ENCODE peak calls at places on chromosome X, in ten cellular contexts. F is choroid plexus epithelial cell, Q is SK-N-SH, M is heart left ventricle, A is NCI-H1694 treated with DMSO at 0.1 percent for 48 hours, K is Peyer's patch, N is NCI-H524, C is GM13976, O is astrocyte of the spinal cord, W is EL. T is an unnamed sample.

GRCh38 chrX:54560411-54560810 is 30.4 kb downstream of the GNL3L start:
- DNase-seq in M (no peak), A (no peak), Q (no peak), K (no peak), F (no peak), W (no peak), N (no peak), C (no peak), O (no peak), T (no peak)

GRCh38 chrX:39688576-39689373 is 409.0 kb downstream of the BCOR start:
- DNase-seq in M (peak), K (no peak), W (peak), C (peak), Q (peak), F (no peak), A (no peak), N (peak), O (peak), T (no peak)

GRCh38 chrX:46178763-46179162 is 366.5 kb downstream of the ZNF674 start:
- DNase-seq in F (no peak), Q (no peak), O (no peak), W (no peak), K (no peak), N (no peak), A (no peak), M (no peak), C (no peak), T (no peak)

GRCh38 chrX:11754958-11755645 is 2.9 kb upstream of the MSL3 start:
- DNase-seq in C (no peak), N (no peak), F (no peak), K (no peak), W (no peak), Q (no peak), M (no peak), O (no peak), A (no peak), T (no peak)

GRCh38 chrX:17521871-17522693 is 147.1 kb downstream of the NHS start:
- DNase-seq in W (peak), M (peak), O (peak), Q (peak), K (no peak), A (no peak), C (no peak), F (peak), N (no peak), T (no peak)

GRCh38 chrX:65696613-65697012 is 29.2 kb downstream of the MSN start:
- DNase-seq in W (no peak), C (no peak), O (no peak), M (no peak), N (no peak), K (no peak), Q (no peak), A (no peak), F (no peak), T (no peak)

GRCh38 chrX:40733691-40734090 is 1.7 kb downstream of the MED14 start:
- DNase-seq in M (no peak), Q (peak), O (no peak), A (no peak), C (no peak), K (no peak), N (no peak), W (no peak), F (no peak), T (no peak)

GRCh38 chrX:24081661-24082154 is 27.0 kb downstream of the EIF2S3 start:
- DNase-seq in F (peak), C (no peak), A (peak), O (peak), Q (peak), M (peak), K (peak), W (peak), N (peak), T (no peak)

GRCh38 chrX:133402042-133402453 is 13.2 kb downstream of the GPC4 start:
- DNase-seq in C (no peak), O (peak), N (no peak), A (no peak), W (no peak), K (no peak), Q (no peak), F (peak), M (no peak), T (no peak)

GRCh38 chrX:67570839-67571238 is 27.0 kb downstream of the AR start:
- DNase-seq in O (no peak), N (no peak), F (no peak), W (no peak), M (no peak), C (no peak), K (no peak), A (no peak), Q (no peak), T (no peak)

GRCh38 chrX:103845165-103845653 is 13.2 kb upstream of the RAB9B start:
- DNase-seq in Q (peak), A (peak), F (peak), C (peak), O (peak), M (no peak), N (peak), W (peak), K (peak), T (peak)

GRCh38 chrX:142084611-142085010 is 120.5 kb downstream of the MAGEC2 start:
- DNase-seq in Q (no peak), M (no peak), N (no peak), K (no peak), C (no peak), W (peak), A (no peak), F (peak), O (peak), T (no peak)

GRCh38 chrX:77003956-77004355 is 443.2 kb upstream of the FGF16 start:
- DNase-seq in M (peak), F (no peak), A (no peak), N (no peak), W (no peak), O (peak), K (no peak), C (no peak), Q (no peak), T (no peak)

GRCh38 chrX:34879361-34879760 is 63.2 kb upstream of the FAM47B start:
- DNase-seq in N (no peak), O (no peak), C (no peak), W (peak), A (no peak), Q (no peak), M (no peak), F (peak), K (no peak), T (no peak)

GRCh38 chrX:114097411-114097810 is 486.5 kb upstream of the HTR2C start:
- DNase-seq in M (no peak), A (no peak), N (no peak), K (no peak), Q (no peak), W (no peak), F (no peak), C (no peak), O (no peak), T (no peak)

GRCh38 chrX:37302569-37302968 is 46.6 kb upstream of the PRRG1 start:
- DNase-seq in N (no peak), Q (no peak), F (peak), C (no peak), O (no peak), M (no peak), K (no peak), W (peak), A (peak), T (no peak)

GRCh38 chrX:97538745-97539144 is 655.0 kb downstream of the RPA4 start:
- DNase-seq in K (no peak), F (no peak), M (no peak), A (no peak), N (no peak), O (no peak), Q (no peak), C (no peak), W (no peak), T (no peak)

GRCh38 chrX:148661035-148661434 is 160.6 kb downstream of the AFF2 start:
- DNase-seq in A (no peak), Q (no peak), O (peak), F (no peak), N (no peak), M (no peak), W (no peak), C (no peak), K (no peak), T (no peak)

GRCh38 chrX:103356897-103357296 is 591 bp downstream of the TCEAL9 start:
- DNase-seq in A (no peak), K (no peak), W (no peak), M (peak), N (no peak), O (no peak), Q (peak), F (no peak), C (no peak), T (no peak)

GRCh38 chrX:69045616-69046345 is 119.5 kb downstream of the PJA1 start:
- DNase-seq in W (no peak), A (no peak), C (no peak), F (no peak), Q (no peak), O (no peak), N (no peak), M (no peak), K (no peak), T (no peak)

GRCh38 chrX:150063673-150064072 is 125.4 kb upstream of the EOLA2 start:
- DNase-seq in F (no peak), N (no peak), Q (no peak), C (no peak), O (no peak), W (no peak), A (no peak), M (no peak), K (no peak), T (no peak)

GRCh38 chrX:131322646-131323045 is 33.5 kb upstream of the IGSF1 start:
- DNase-seq in W (no peak), F (no peak), Q (no peak), K (no peak), M (no peak), O (no peak), N (no peak), C (no peak), A (no peak), T (no peak)

GRCh38 chrX:11478971-11479370 is 185.8 kb downstream of the AMELX start:
- DNase-seq in N (peak), O (peak), F (no peak), M (no peak), A (no peak), W (no peak), K (no peak), C (no peak), Q (no peak), T (no peak)

GRCh38 chrX:134880866-134881265 is 109.9 kb upstream of the SMIM10 start:
- DNase-seq in C (no peak), M (no peak), A (no peak), N (no peak), F (peak), W (no peak), K (no peak), Q (no peak), O (peak), T (no peak)